ENCODE peak calls at places on chromosome 13, in seven cellular contexts. K, H, P, S, Z, J and W are unnamed samples.

GRCh38 chr13:25881946-25882574 is 169.8 kb downstream of the SHISA2 start:
- DNase-seq in S (no peak), H (peak), P (no peak), J (peak), Z (no peak), K (no peak), W (peak)

GRCh38 chr13:60018536-60018935 is 145.2 kb downstream of the DIAPH3 start:
- DNase-seq in S (no peak), H (no peak), J (no peak), K (no peak), Z (no peak), P (no peak), W (no peak)

GRCh38 chr13:36163809-36164308 is 32.7 kb upstream of the DCLK1 start:
- DNase-seq in P (peak), J (peak), K (no peak), H (peak), Z (peak), S (no peak), W (no peak)

GRCh38 chr13:113075711-113076110 is 29.9 kb upstream of the F7 start:
- DNase-seq in P (no peak), Z (no peak), H (no peak), J (no peak), S (no peak), K (no peak), W (no peak)

GRCh38 chr13:106096661-106097092 is 438.8 kb downstream of the EFNB2 start:
- DNase-seq in H (peak), P (peak), K (no peak), J (no peak), Z (no peak), S (peak), W (peak)

GRCh38 chr13:20720499-20720898 is 17.0 kb downstream of the IL17D start:
- DNase-seq in H (no peak), P (no peak), S (no peak), J (no peak), K (no peak), Z (no peak), W (no peak)

GRCh38 chr13:104773775-104774174 is 1707.6 kb upstream of the SLC10A2 start:
- DNase-seq in J (peak), P (peak), Z (peak), H (peak), S (peak), K (no peak), W (peak)

GRCh38 chr13:87355451-87355850 is 315.7 kb upstream of the SLITRK5 start:
- DNase-seq in Z (no peak), K (no peak), S (no peak), J (no peak), P (no peak), H (no peak), W (no peak)

GRCh38 chr13:85367887-85368286 is 431.3 kb downstream of the SLITRK6 start:
- DNase-seq in P (no peak), H (no peak), Z (peak), K (no peak), S (no peak), J (peak), W (no peak)

GRCh38 chr13:101695870-101696516 is 243.5 kb downstream of the ITGBL1 start:
- DNase-seq in H (no peak), K (no peak), Z (peak), J (no peak), S (no peak), P (no peak), W (no peak)

GRCh38 chr13:111480976-111481375 is 160.5 kb downstream of the TEX29 start:
- DNase-seq in K (no peak), H (no peak), S (no peak), P (no peak), J (no peak), Z (no peak), W (no peak)

GRCh38 chr13:20425819-20426219 is 99.8 kb downstream of the CRYL1 start:
- DNase-seq in H (no peak), P (no peak), S (no peak), Z (no peak), K (no peak), J (no peak), W (no peak)

GRCh38 chr13:81771948-81772347 is 1431.0 kb upstream of the SPRY2 start:
- DNase-seq in S (no peak), K (no peak), H (no peak), Z (no peak), J (no peak), P (no peak), W (no peak)

GRCh38 chr13:55244991-55245644 is 1895.6 kb upstream of the PRR20A start:
- DNase-seq in P (no peak), K (no peak), Z (no peak), S (peak), J (no peak), H (peak), W (no peak)

GRCh38 chr13:69389899-69390298 is 717.7 kb upstream of the ATXN8OS start:
- DNase-seq in J (no peak), S (no peak), P (no peak), H (peak), Z (no peak), K (no peak), W (no peak)

GRCh38 chr13:111043575-111043982 is 71.5 kb upstream of the ARHGEF7 start:
- DNase-seq in Z (no peak), K (no peak), P (no peak), J (peak), H (no peak), S (peak), W (peak)